ENCODE peak calls at places on chromosome 17, in six cellular contexts. Y, V, J, P, W and R are unnamed samples.

GRCh38 chr17:21330436-21331160 is 45.6 kb upstream of the KCNJ12 start:
- DNase-seq in Y (no peak), V (no peak), J (no peak), P (no peak), W (no peak), R (no peak)

GRCh38 chr17:75970011-75970523 is 8.9 kb downstream of the ACOX1 start:
- DNase-seq in Y (no peak), V (peak), J (no peak), P (no peak), W (no peak), R (no peak)

GRCh38 chr17:48615212-48615962 is at the start of gene HOXB8:
- DNase-seq in Y (no peak), V (no peak), J (no peak), P (no peak), W (no peak), R (no peak)

GRCh38 chr17:27576429-27577123 is 54.4 kb upstream of the LGALS9 start:
- DNase-seq in Y (no peak), V (no peak), J (no peak), P (no peak), W (no peak), R (peak)

GRCh38 chr17:21377821-21378396 is 1.8 kb downstream of the KCNJ12 start:
- DNase-seq in Y (no peak), V (no peak), J (no peak), P (no peak), W (no peak), R (no peak)

GRCh38 chr17:67258836-67259468 is 14.0 kb upstream of the HELZ start:
- DNase-seq in Y (no peak), V (no peak), J (peak), P (no peak), W (peak), R (no peak)

GRCh38 chr17:31068291-31068690 is 26.5 kb upstream of the NF1 start:
- DNase-seq in Y (peak), V (no peak), J (peak), P (peak), W (peak), R (peak)

GRCh38 chr17:29140051-29140582 is 40.1 kb downstream of the MYO18A start:
- DNase-seq in Y (peak), V (peak), J (peak), P (peak), W (peak), R (peak)